ENCODE peak calls at places on chromosomes 4 and X, in nine cellular contexts. H, O, T, A, B, P, M, J and Y are unnamed samples. For H3K36me3, the result is how much of the 10 kb centered on the place peaks cover.

GRCh38 chrX:130172127-130172834 is 519 bp downstream of the RAB33A start:
- DNase-seq in H (no peak), O (no peak), T (no peak), A (no peak), B (no peak), P (no peak), M (no peak), J (no peak), Y (no peak)

GRCh38 chr4:66489783-66490452 is 819.6 kb upstream of the EPHA5 start:
- DNase-seq in H (peak), O (peak), T (no peak), A (no peak), B (no peak), P (no peak), M (no peak), J (no peak), Y (peak)

GRCh38 chr4:177271091-177271490 is 38.6 kb upstream of the NEIL3 start:
- DNase-seq in H (no peak), O (no peak), T (peak), A (no peak), B (no peak), P (no peak), M (no peak), J (no peak), Y (no peak)

GRCh38 chrX:20500171-20500865 is 233.6 kb upstream of the RPS6KA3 start:
- DNase-seq in H (no peak), O (no peak), T (no peak), A (no peak), B (no peak), P (no peak), M (no peak), J (no peak), Y (no peak)

GRCh38 chr4:113435893-113436292 is 325.6 kb downstream of the CAMK2D start:
- DNase-seq in H (peak), O (peak), T (peak), A (no peak), B (no peak), P (peak), M (no peak), J (peak), Y (peak)

GRCh38 chr4:8837181-8837811 is 34.3 kb downstream of the HMX1 start:
- DNase-seq in H (no peak), O (no peak), T (no peak), A (no peak), B (no peak), P (peak), M (peak), J (no peak), Y (no peak)

GRCh38 chr4:56184214-56184613 is 203.1 kb downstream of the AASDH start:
- DNase-seq in H (no peak), O (no peak), T (no peak), A (no peak), B (no peak), P (no peak), M (no peak), J (no peak), Y (no peak)

GRCh38 chr4:37648084-37648817 is 37.9 kb downstream of the RELL1 start:
- DNase-seq in H (peak), O (peak), T (no peak), A (peak), B (no peak), P (peak), M (peak), J (peak), Y (peak)

GRCh38 chrX:65581661-65582339 is 47.2 kb upstream of the LAS1L start:
- DNase-seq in H (peak), O (peak), T (peak), A (peak), B (peak), P (peak), M (peak), J (peak), Y (peak)

GRCh38 chr4:73866236-73866635 is 3.0 kb upstream of the CXCL1 start:
- DNase-seq in H (no peak), O (no peak), T (no peak), A (no peak), B (no peak), P (no peak), M (no peak), J (no peak), Y (peak)

GRCh38 chr4:136805582-136805981 is 726.7 kb downstream of the PCDH18 start:
- DNase-seq in H (no peak), O (no peak), T (no peak), A (no peak), B (no peak), P (no peak), M (no peak), J (no peak), Y (no peak)

GRCh38 chr4:156169011-156169410 is 215.3 kb upstream of the CTSO start:
- DNase-seq in H (peak), O (peak), T (peak), A (no peak), B (peak), P (peak), M (no peak), J (no peak), Y (peak)

GRCh38 chr4:121479801-121480200 is 99.0 kb upstream of the QRFPR start:
- DNase-seq in H (peak), O (no peak), T (no peak), A (no peak), B (no peak), P (no peak), M (no peak), J (no peak), Y (peak)

DNA sequence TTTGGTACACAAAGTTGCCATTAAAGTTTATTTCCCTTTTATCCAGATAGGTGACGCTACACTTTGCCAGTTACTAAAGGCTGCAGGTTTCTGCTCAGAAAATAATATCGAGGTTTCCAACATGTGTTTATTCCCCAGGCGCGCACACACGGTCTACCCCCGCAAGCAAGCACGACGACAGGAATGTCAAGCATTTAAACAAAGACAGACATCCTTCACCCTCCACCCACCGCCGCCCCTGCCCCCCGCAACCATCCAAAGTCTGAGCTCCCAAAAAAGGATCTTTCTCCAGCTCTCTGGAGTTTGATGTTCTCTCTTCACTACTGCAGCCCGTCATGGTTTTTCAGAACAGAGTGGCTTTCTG is 1.3 kb upstream of the PCDH7 start:
- DNase-seq in H (peak), O (peak), T (peak), A (no peak), B (no peak), P (no peak), M (no peak), J (no peak), Y (peak)
- TF ChIP-seq CTCF in H (peak), O (peak), T (peak), A (no peak), B (no peak), P (no peak), M (no peak), J (no peak), Y (peak)

GRCh38 chr4:63693321-63693720 is 715.9 kb downstream of the TECRL start:
- DNase-seq in H (peak), O (no peak), T (no peak), A (no peak), B (no peak), P (no peak), M (no peak), J (no peak), Y (peak)
- H3K4me3 ChIP-seq in H (no peak), O (no peak), T (no peak), A (no peak), B (no peak), P (no peak), M (no peak), J (no peak), Y (no peak)

GRCh38 chr4:896216-896615 is 35.9 kb downstream of the GAK start:
- DNase-seq in H (no peak), O (no peak), T (no peak), A (no peak), B (no peak), P (no peak), M (no peak), J (no peak), Y (no peak)
- H3K36me3 ChIP-seq in H (under half), O (under half), T (under half), A (under half), B (under half), P (under half), M (under half), J (under half), Y (under half)

GRCh38 chr4:39658756-39659155 is 20.1 kb upstream of the SMIM14 start:
- DNase-seq in H (no peak), O (no peak), T (no peak), A (no peak), B (no peak), P (no peak), M (no peak), J (no peak), Y (no peak)
- TF ChIP-seq CTCF in H (peak), O (peak), T (no peak), A (no peak), B (peak), P (no peak), M (peak), J (peak), Y (peak)

DNA sequence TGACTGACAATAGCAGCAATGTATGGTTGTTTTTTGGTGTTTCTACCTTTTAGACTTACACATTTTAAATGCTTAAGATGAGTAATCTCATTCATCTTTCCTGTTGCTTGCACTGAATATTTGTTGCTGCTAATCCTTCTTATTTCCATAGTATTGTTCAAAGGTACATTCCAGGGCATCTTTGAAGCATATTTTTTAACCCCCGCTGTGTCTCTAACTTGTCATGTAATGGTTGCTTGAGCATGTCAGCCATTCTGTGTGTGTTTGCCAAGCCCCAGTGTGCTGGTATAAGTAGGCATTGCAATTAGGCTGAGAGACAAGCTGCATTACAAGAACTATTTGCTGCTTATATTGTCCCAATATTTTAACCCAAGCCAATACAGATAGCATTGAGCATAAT is 87.9 kb downstream of the IL1RAPL1 start:
- DNase-seq in H (no peak), O (no peak), T (no peak), A (no peak), B (no peak), P (no peak), M (no peak), J (no peak), Y (no peak)
- H3K4me3 ChIP-seq in H (no peak), O (no peak), T (no peak), A (no peak), B (no peak), P (no peak), M (no peak), J (no peak), Y (no peak)

GRCh38 chr4:147590249-147590920 is 26.8 kb upstream of the TMEM184C start:
- DNase-seq in H (peak), O (peak), T (peak), A (peak), B (peak), P (peak), M (no peak), J (peak), Y (peak)

GRCh38 chr4:147589586-147589985 is 27.6 kb upstream of the TMEM184C start:
- DNase-seq in H (no peak), O (peak), T (no peak), A (no peak), B (no peak), P (no peak), M (no peak), J (no peak), Y (no peak)

GRCh38 chr4:147587061-147587460 is 30.1 kb upstream of the TMEM184C start:
- DNase-seq in H (no peak), O (no peak), T (no peak), A (no peak), B (no peak), P (no peak), M (no peak), J (no peak), Y (no peak)

GRCh38 chr4:147594107-147594506 is 23.1 kb upstream of the TMEM184C start:
- DNase-seq in H (no peak), O (no peak), T (no peak), A (no peak), B (no peak), P (no peak), M (no peak), J (no peak), Y (no peak)

DNA sequence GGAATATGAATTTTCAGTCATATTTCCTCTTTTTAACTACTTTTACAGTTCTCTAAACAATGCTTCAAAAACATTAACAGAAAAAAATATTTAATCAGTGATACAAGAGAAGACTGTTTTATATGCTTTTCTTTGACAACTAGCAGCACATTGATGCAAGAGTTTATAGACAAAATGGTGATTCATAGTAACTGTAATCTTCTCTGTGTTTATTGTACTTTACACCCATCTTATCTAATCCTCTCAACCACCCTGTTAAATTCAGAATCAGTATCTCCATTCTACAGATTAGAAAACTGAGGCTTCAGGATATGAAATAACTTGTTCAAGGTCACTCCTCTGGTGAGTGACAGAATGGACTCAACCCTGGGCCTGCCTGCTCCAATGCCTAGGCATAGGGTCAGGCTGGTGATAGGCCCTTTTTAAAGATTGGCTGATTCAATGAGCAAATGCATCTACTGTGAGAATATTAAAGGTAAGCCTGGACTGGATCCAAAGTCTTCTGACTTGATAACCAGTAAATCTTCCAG is 26.1 kb upstream of the TMEM184C start:
- DNase-seq in H (no peak), O (no peak), T (no peak), A (no peak), B (no peak), P (no peak), M (no peak), J (no peak), Y (peak)
- H3K36me3 ChIP-seq in H (under half), O (under half), T (under half), A (under half), B (under half), P (under half), M (under half), J (under half), Y (under half)

GRCh38 chrX:22664826-22665225 is 334.9 kb upstream of the DDX53 start:
- DNase-seq in H (no peak), O (no peak), T (no peak), A (no peak), B (no peak), P (no peak), M (no peak), J (no peak), Y (no peak)

GRCh38 chrX:22660756-22661155 is 339.0 kb upstream of the DDX53 start:
- DNase-seq in H (no peak), O (no peak), T (no peak), A (no peak), B (no peak), P (no peak), M (no peak), J (no peak), Y (no peak)

GRCh38 chrX:22665818-22666217 is 333.9 kb upstream of the DDX53 start:
- DNase-seq in H (no peak), O (no peak), T (no peak), A (no peak), B (no peak), P (no peak), M (no peak), J (no peak), Y (peak)

GRCh38 chrX:22662776-22663175 is 337.0 kb upstream of the DDX53 start:
- DNase-seq in H (peak), O (no peak), T (no peak), A (no peak), B (no peak), P (no peak), M (no peak), J (no peak), Y (peak)

GRCh38 chrX:22666441-22666840 is 333.3 kb upstream of the DDX53 start:
- DNase-seq in H (peak), O (peak), T (peak), A (no peak), B (peak), P (peak), M (no peak), J (no peak), Y (no peak)
- TF ChIP-seq CTCF in H (peak), O (peak), T (peak), A (no peak), B (no peak), P (peak), M (no peak), J (no peak), Y (peak)

GRCh38 chr4:140705625-140706275 is 50.4 kb downstream of the TBC1D9 start:
- DNase-seq in H (no peak), O (no peak), T (no peak), A (no peak), B (no peak), P (no peak), M (no peak), J (no peak), Y (no peak)

GRCh38 chr4:140706276-140706625 is 49.9 kb downstream of the TBC1D9 start:
- DNase-seq in H (no peak), O (no peak), T (no peak), A (no peak), B (no peak), P (no peak), M (no peak), J (no peak), Y (peak)

GRCh38 chr4:140703463-140703862 is 52.7 kb downstream of the TBC1D9 start:
- DNase-seq in H (no peak), O (no peak), T (no peak), A (no peak), B (no peak), P (no peak), M (no peak), J (no peak), Y (no peak)

GRCh38 chr4:140704964-140705363 is 51.2 kb downstream of the TBC1D9 start:
- DNase-seq in H (no peak), O (no peak), T (no peak), A (no peak), B (no peak), P (no peak), M (no peak), J (no peak), Y (no peak)

DNA sequence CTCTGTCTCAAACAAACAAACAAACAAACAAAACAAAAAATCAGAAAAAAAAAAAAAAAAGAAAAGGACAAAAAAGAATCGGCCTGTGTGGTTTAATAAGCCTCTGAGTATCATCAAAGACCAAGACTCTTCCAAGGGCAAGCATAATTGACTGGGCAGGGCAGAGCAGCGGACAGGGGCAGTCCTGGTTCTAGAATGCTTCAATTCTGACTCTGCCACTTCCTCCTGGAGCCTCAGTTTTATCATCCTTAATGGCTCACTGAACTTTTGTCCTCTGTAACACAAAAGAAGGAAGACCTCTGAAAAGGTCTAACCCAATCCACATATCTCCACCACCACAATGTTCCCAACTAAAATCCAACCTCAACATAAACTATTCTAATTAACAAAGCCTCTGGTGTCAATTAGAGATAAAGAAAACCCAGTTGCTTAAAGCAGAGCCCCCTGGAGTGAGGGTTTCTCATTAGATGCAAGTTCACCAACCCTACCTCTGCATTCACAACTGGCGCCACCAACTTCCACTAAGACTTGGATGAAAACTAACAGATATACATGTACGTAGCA is 51.7 kb downstream of the TBC1D9 start:
- DNase-seq in H (no peak), O (no peak), T (no peak), A (no peak), B (no peak), P (no peak), M (no peak), J (no peak), Y (no peak)
- H3K4me3 ChIP-seq in H (no peak), O (no peak), T (no peak), A (no peak), B (no peak), P (no peak), M (no peak), J (no peak), Y (no peak)